ENCODE peak calls at places on chromosomes 3 and 15, in ten cellular contexts. G is stimulated activated CD8-positive, alpha-beta memory T cell treated with anti-CD3 and anti-CD28 coated beads, Interleukin-4, amount 100 ng/mL, for 1 hour; A is stimulated activated CD4-positive, alpha-beta T cell treated with anti-CD3 and anti-CD28 coated beads, Interleukin-1b, Interleukin-23, amount 100 ng/mL, for 4 hours; R is erythroblast; O is thoracic aorta; F is effector memory CD8-positive, alpha-beta T cell; P is T follicular helper cell; J is B cell; D is AG04450; Z is ecto neural progenitor cell. T is an unnamed sample.

GRCh38 chr15:83887404-83887803 is 233.5 kb downstream of the ADAMTSL3 start:
- DNase-seq in G (no peak), A (no peak), R (no peak), O (no peak), F (no peak), P (no peak), J (no peak), D (no peak), Z (no peak), T (no peak)

GRCh38 chr15:81633889-81634288 is 259.9 kb upstream of the TMC3 start:
- DNase-seq in G (no peak), A (no peak), R (no peak), O (no peak), F (no peak), P (no peak), J (no peak), D (no peak), Z (no peak), T (no peak)

GRCh38 chr3:28171962-28172361 is 69.5 kb upstream of the CMC1 start:
- DNase-seq in G (no peak), A (no peak), R (no peak), O (no peak), F (no peak), P (no peak), J (no peak), D (no peak), Z (no peak), T (no peak)

GRCh38 chr15:56327721-56328502 is 37.3 kb upstream of the TEX9 start:
- DNase-seq in G (no peak), A (no peak), R (no peak), O (no peak), F (no peak), P (no peak), J (no peak), D (no peak), Z (no peak), T (no peak)

GRCh38 chr3:57097536-57097935 is 37.1 kb downstream of the SPATA12 start:
- DNase-seq in G (no peak), A (no peak), R (no peak), O (no peak), F (no peak), P (no peak), J (no peak), D (no peak), Z (no peak), T (peak)

GRCh38 chr3:9183811-9184463 is 65.5 kb downstream of the SRGAP3 start:
- DNase-seq in G (no peak), A (no peak), R (no peak), O (no peak), F (no peak), P (no peak), J (no peak), D (no peak), Z (peak), T (no peak)

GRCh38 chr3:169286214-169286613 is 377.3 kb downstream of the MECOM start:
- DNase-seq in G (no peak), A (no peak), R (no peak), O (no peak), F (no peak), P (no peak), J (no peak), D (no peak), Z (no peak), T (no peak)

GRCh38 chr3:42090973-42091731 is at the start of gene TRAK1:
- DNase-seq in G (no peak), A (no peak), R (no peak), O (no peak), F (no peak), P (no peak), J (no peak), D (no peak), Z (no peak), T (no peak)

GRCh38 chr3:111961461-111962269 is 17.2 kb upstream of the ABHD10 start:
- DNase-seq in G (no peak), A (no peak), R (no peak), O (no peak), F (no peak), P (no peak), J (no peak), D (no peak), Z (no peak), T (no peak)

GRCh38 chr15:100765458-100766224 is 114.0 kb upstream of the ALDH1A3 start:
- DNase-seq in G (no peak), A (no peak), R (no peak), O (no peak), F (no peak), P (no peak), J (no peak), D (no peak), Z (no peak), T (no peak)

GRCh38 chr3:14458434-14459280 is 56.3 kb downstream of the SLC6A6 start:
- DNase-seq in G (no peak), A (no peak), R (no peak), O (no peak), F (no peak), P (no peak), J (no peak), D (no peak), Z (no peak), T (no peak)

GRCh38 chr3:139564290-139564861 is 24.8 kb upstream of the RBP1 start:
- DNase-seq in G (no peak), A (no peak), R (peak), O (no peak), F (no peak), P (no peak), J (no peak), D (no peak), Z (no peak), T (no peak)

GRCh38 chr3:51706788-51707731 is at the start of gene GRM2:
- DNase-seq in G (no peak), A (peak), R (peak), O (no peak), F (no peak), P (peak), J (no peak), D (peak), Z (peak), T (peak)

GRCh38 chr3:54951405-54951804 is 23.5 kb upstream of the LRTM1 start:
- DNase-seq in G (no peak), A (no peak), R (peak), O (peak), F (no peak), P (no peak), J (no peak), D (peak), Z (peak), T (peak)

GRCh38 chr3:170751083-170751893 is 118.7 kb downstream of the RPL22L1 start:
- DNase-seq in G (no peak), A (no peak), R (peak), O (peak), F (no peak), P (no peak), J (no peak), D (peak), Z (no peak), T (peak)

GRCh38 chr3:171129827-171130226 is 103.3 kb upstream of the SLC2A2 start:
- DNase-seq in G (no peak), A (no peak), R (no peak), O (no peak), F (no peak), P (no peak), J (no peak), D (no peak), Z (no peak), T (no peak)

GRCh38 chr3:173913397-173913796 is 515.9 kb downstream of the NLGN1 start:
- DNase-seq in G (no peak), A (no peak), R (peak), O (no peak), F (no peak), P (no peak), J (no peak), D (no peak), Z (no peak), T (no peak)

GRCh38 chr3:177569823-177570657 is 372.8 kb upstream of the TBL1XR1 start:
- DNase-seq in G (no peak), A (no peak), R (no peak), O (no peak), F (no peak), P (no peak), J (peak), D (no peak), Z (no peak), T (no peak)

GRCh38 chr15:37490707-37491106 is 390.4 kb upstream of the MEIS2 start:
- DNase-seq in G (no peak), A (no peak), R (no peak), O (no peak), F (no peak), P (no peak), J (no peak), D (no peak), Z (no peak), T (peak)

GRCh38 chr3:180267202-180267843 is 230.6 kb upstream of the PEX5L start:
- DNase-seq in G (no peak), A (no peak), R (no peak), O (no peak), F (no peak), P (no peak), J (peak), D (no peak), Z (no peak), T (no peak)

GRCh38 chr3:184040010-184040409 is 8.5 kb downstream of the HTR3D start:
- DNase-seq in G (no peak), A (no peak), R (peak), O (no peak), F (no peak), P (no peak), J (no peak), D (no peak), Z (no peak), T (no peak)

GRCh38 chr3:11140054-11140712 is 14.1 kb upstream of the HRH1 start:
- DNase-seq in G (no peak), A (no peak), R (no peak), O (peak), F (no peak), P (no peak), J (peak), D (no peak), Z (no peak), T (no peak)

GRCh38 chr3:166783206-166783605 is 596.9 kb downstream of the ZBBX start:
- DNase-seq in G (no peak), A (no peak), R (no peak), O (no peak), F (no peak), P (no peak), J (no peak), D (no peak), Z (no peak), T (no peak)

GRCh38 chr3:151875759-151876158 is 2.3 kb downstream of the SUCNR1 start:
- DNase-seq in G (no peak), A (no peak), R (peak), O (no peak), F (no peak), P (no peak), J (no peak), D (no peak), Z (no peak), T (no peak)

GRCh38 chr3:39110041-39110639 is 2.7 kb downstream of the TTC21A start:
- DNase-seq in G (no peak), A (no peak), R (no peak), O (no peak), F (no peak), P (no peak), J (no peak), D (no peak), Z (no peak), T (no peak)

T was measured in kidney.